ENCODE peak calls at places on chromosomes 2 and 18, in nine cellular contexts. F is stomach, Q is fibroblast of lung, Y is cardiac muscle cell, G is PC-9, J is colonic mucosa, S is transverse colon, C is kidney, T is IMR-90. K is an unnamed sample. For H3K4me1 and H3K36me3, the result is how much of the 10 kb centered on the place peaks cover.

GRCh38 chr18:41532344-41533086 is 422.5 kb upstream of the PIK3C3 start:
- DNase-seq in F (no peak), Q (peak), Y (peak), G (no peak), J (no peak), S (no peak), C (no peak), T (peak), K (peak)

GRCh38 chr18:63890226-63890949 is 2.9 kb downstream of the SERPINB2 start:
- DNase-seq in F (no peak), Q (no peak), Y (no peak), G (no peak), J (no peak), S (no peak), C (no peak), T (no peak), K (no peak)

GRCh38 chr2:95076705-95077520 is 44.7 kb downstream of the MRPS5 start:
- DNase-seq in F (peak), Q (peak), Y (peak), G (peak), J (peak), S (peak), C (peak), T (peak), K (peak)

GRCh38 chr2:187461294-187462261 is 13.5 kb upstream of the CALCRL start:
- DNase-seq in F (no peak), Q (peak), Y (peak), G (no peak), J (no peak), S (no peak), C (peak), T (no peak), K (peak)

GRCh38 chr2:131143803-131144202 is 38.7 kb downstream of the PLEKHB2 start:
- DNase-seq in F (no peak), Q (no peak), Y (no peak), G (no peak), J (no peak), S (no peak), C (no peak), T (peak), K (no peak)

GRCh38 chr2:136127356-136127755 is 9.4 kb upstream of the CXCR4 start:
- DNase-seq in F (no peak), Q (no peak), Y (no peak), G (no peak), J (no peak), S (no peak), C (no peak), T (no peak), K (no peak)

GRCh38 chr2:88307817-88308216 is 137.7 kb downstream of the THNSL2 start:
- DNase-seq in F (no peak), Q (no peak), Y (no peak), G (peak), J (no peak), S (no peak), C (no peak), T (peak), K (peak)

GRCh38 chr2:200486529-200486928 is 23.3 kb downstream of the KCTD18 start:
- DNase-seq in F (no peak), Q (no peak), Y (no peak), G (no peak), J (no peak), S (no peak), C (no peak), T (peak), K (no peak)

GRCh38 chr2:215918901-215919585 is 94.3 kb downstream of the MREG start:
- DNase-seq in F (no peak), Q (no peak), Y (peak), G (no peak), J (no peak), S (no peak), C (no peak), T (no peak), K (no peak)

GRCh38 chr2:122152571-122152970 is 397.1 kb downstream of the TSN start:
- DNase-seq in F (no peak), Q (no peak), Y (no peak), G (no peak), J (no peak), S (no peak), C (no peak), T (no peak), K (no peak)

GRCh38 chr2:240237609-240238151 is 97.2 kb upstream of the OTOS start:
- DNase-seq in F (peak), Q (peak), Y (peak), G (no peak), J (peak), S (no peak), C (no peak), T (peak), K (no peak)

GRCh38 chr2:170972508-170973224 is 43.6 kb downstream of the GORASP2 start:
- DNase-seq in F (no peak), Q (no peak), Y (no peak), G (no peak), J (no peak), S (no peak), C (no peak), T (no peak), K (no peak)

GRCh38 chr2:152686308-152686707 is 31.0 kb downstream of the PRPF40A start:
- DNase-seq in F (no peak), Q (no peak), Y (no peak), G (no peak), J (no peak), S (no peak), C (no peak), T (peak), K (no peak)

GRCh38 chr2:45510701-45511420 is 100.2 kb downstream of the SRBD1 start:
- DNase-seq in F (no peak), Q (no peak), Y (no peak), G (no peak), J (no peak), S (no peak), C (no peak), T (no peak), K (no peak)
- H3K4me3 ChIP-seq in F (no peak), Q (no peak), Y (no peak), G (no peak), J (no peak), S (no peak), C (no peak), T (no peak), K (no peak)

GRCh38 chr2:144358531-144358930 is 161.4 kb downstream of the ZEB2 start:
- DNase-seq in F (no peak), Q (no peak), Y (no peak), G (no peak), J (no peak), S (no peak), C (no peak), T (no peak), K (no peak)
- H3K4me1 ChIP-seq in F (under half), Q (under half), Y (under half), G (under half), J (under half), S (under half), C (under half), T (under half), K (under half)

GRCh38 chr18:13105059-13105458 is 113.5 kb upstream of the LDLRAD4 start:
- DNase-seq in F (no peak), Q (no peak), Y (no peak), G (no peak), J (no peak), S (no peak), C (no peak), T (no peak), K (no peak)
- H3K36me3 ChIP-seq in F (half or more), Q (under half), Y (under half), G (under half), J (under half), S (half or more), C (under half), T (half or more), K (under half)

DNA sequence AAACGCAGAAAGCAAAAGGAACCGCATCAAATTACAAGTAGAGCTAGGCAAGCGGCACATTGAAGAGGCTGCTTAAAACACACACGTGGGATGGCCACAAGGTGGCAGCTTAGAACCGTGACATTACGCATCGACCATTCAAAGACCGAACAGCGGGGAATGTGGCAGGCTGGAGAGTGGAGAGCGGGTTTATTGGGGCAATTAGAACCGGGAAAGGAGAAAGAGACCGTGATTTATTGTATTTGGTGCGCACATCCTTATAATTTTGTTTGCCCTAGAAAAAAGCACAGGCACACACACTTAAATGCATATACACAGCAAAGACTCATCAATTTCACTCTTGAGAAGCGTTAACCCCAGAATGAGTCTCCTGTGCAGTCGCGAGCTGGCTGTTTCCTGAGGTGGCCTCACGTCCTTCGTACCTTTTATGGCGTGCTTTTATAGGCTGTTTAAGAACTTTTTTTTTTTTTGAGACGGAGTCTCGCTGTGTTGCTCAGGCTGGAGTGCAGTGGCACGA is 31.7 kb upstream of the MEP1B start:
- DNase-seq in F (peak), Q (peak), Y (peak), G (peak), J (peak), S (peak), C (peak), T (peak), K (peak)
- H3K4me3 ChIP-seq in F (peak), Q (peak), Y (no peak), G (no peak), J (peak), S (peak), C (peak), T (no peak), K (peak)

DNA sequence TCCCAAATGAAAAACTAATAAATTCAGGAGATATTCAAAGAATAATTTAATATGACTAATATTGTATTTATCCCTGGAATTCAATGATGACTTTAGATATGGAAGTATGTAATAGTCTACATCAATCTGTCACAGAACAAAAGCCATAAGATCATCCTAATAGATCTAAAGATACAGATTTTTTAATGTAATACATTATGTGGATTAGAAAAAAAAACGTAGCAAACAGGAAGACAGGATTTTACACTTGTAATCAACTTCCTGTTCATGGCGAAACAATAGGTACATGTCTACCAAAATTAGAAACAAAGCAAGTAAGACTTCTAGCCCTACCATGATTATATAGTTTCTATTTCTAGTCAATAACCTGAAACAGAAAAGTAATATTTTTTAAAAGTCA is 192.2 kb downstream of the TTC32 start:
- DNase-seq in F (no peak), Q (no peak), Y (no peak), G (no peak), J (no peak), S (no peak), C (no peak), T (no peak), K (no peak)
- H3K4me1 ChIP-seq in F (under half), Q (under half), Y (under half), G (under half), J (under half), S (under half), C (under half), T (under half), K (under half)

GRCh38 chr2:217884985-217885384 is 117.8 kb downstream of the TNS1 start:
- DNase-seq in F (no peak), Q (no peak), Y (no peak), G (no peak), J (no peak), S (no peak), C (no peak), T (no peak), K (no peak)
- H3K36me3 ChIP-seq in F (half or more), Q (under half), Y (under half), G (under half), J (under half), S (under half), C (half or more), T (half or more), K (under half)

DNA sequence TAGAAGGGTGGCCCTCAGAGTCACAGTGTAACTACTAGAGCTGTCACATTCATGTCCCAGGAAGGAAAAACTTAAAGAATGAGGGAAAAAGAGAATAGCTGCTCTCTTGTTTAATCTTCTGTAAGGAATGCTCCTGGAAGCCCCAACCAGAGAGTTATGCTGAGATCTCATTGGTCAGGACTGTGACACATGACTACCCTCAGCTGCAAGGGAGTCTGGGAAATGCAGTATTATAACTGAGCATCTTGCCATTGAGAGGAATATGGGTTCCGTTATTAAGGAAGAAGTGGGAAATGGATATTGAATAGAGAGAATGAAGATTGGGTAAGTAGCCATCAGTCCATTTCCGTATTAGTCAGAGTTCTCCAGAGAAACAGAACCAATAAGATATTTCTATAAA is 165.9 kb downstream of the ALPK2 start:
- DNase-seq in F (no peak), Q (no peak), Y (no peak), G (no peak), J (no peak), S (no peak), C (no peak), T (no peak), K (no peak)
- H3K4me3 ChIP-seq in F (no peak), Q (no peak), Y (no peak), G (no peak), J (no peak), S (no peak), C (no peak), T (no peak), K (no peak)

GRCh38 chr2:226887940-226888339 is 52.1 kb downstream of the RHBDD1 start:
- DNase-seq in F (no peak), Q (peak), Y (peak), G (no peak), J (no peak), S (no peak), C (no peak), T (peak), K (no peak)
- H3K4me1 ChIP-seq in F (under half), Q (under half), Y (under half), G (under half), J (under half), S (under half), C (under half), T (under half), K (under half)

K was measured in Caco-2.